ENCODE peak calls at places on chromosomes 2 and 18, in nine cellular contexts. X is A549, V is right lobe of liver, W is testis, Z is HepG2, D is breast epithelium, E is prostate gland, T is body of pancreas, U is gastrocnemius medialis. O is an unnamed sample.

GRCh38 chr2:100560431-100560830 is 2.4 kb upstream of the PDCL3 start:
- DNase-seq in X (no peak), V (no peak), W (no peak), Z (no peak), D (no peak), E (no peak), T (no peak), U (no peak), O (no peak)

GRCh38 chr2:241258505-241259160 is 56.8 kb downstream of the HDLBP start:
- DNase-seq in X (no peak), V (no peak), W (no peak), Z (no peak), D (no peak), E (no peak), T (no peak), U (no peak), O (no peak)

GRCh38 chr18:62404881-62405280 is 79.8 kb downstream of the TNFRSF11A start:
- DNase-seq in X (no peak), V (no peak), W (no peak), Z (no peak), D (no peak), E (no peak), T (no peak), U (no peak), O (no peak)

GRCh38 chr2:50711714-50712113 is 320.2 kb downstream of the NRXN1 start:
- DNase-seq in X (no peak), V (no peak), W (no peak), Z (no peak), D (no peak), E (no peak), T (no peak), U (no peak), O (no peak)

GRCh38 chr18:74378179-74378682 is 62.6 kb downstream of the C18orf63 start:
- DNase-seq in X (no peak), V (no peak), W (no peak), Z (no peak), D (no peak), E (no peak), T (no peak), U (peak; percentile 34), O (no peak)

GRCh38 chr2:86631846-86632485 is 8.3 kb upstream of the RNF103 start:
- DNase-seq in X (no peak), V (no peak), W (no peak), Z (peak; percentile 55), D (peak; percentile 54), E (peak; percentile 75), T (no peak), U (no peak), O (peak; percentile 44)

GRCh38 chr2:110157153-110157793 is 41.7 kb upstream of the MALL start:
- DNase-seq in X (peak; percentile 42), V (no peak), W (peak; percentile 28), Z (peak; percentile 65), D (no peak), E (peak; percentile 24), T (peak; percentile 26), U (no peak), O (no peak)

GRCh38 chr18:14916181-14916580 is 168.2 kb downstream of the ANKRD30B start:
- DNase-seq in X (no peak), V (no peak), W (no peak), Z (no peak), D (no peak), E (no peak), T (no peak), U (no peak), O (no peak)

GRCh38 chr2:2571301-2572198 is 240.5 kb upstream of the MYT1L start:
- DNase-seq in X (no peak), V (no peak), W (no peak), Z (no peak), D (no peak), E (no peak), T (no peak), U (no peak), O (peak; percentile 64)

GRCh38 chr2:119472749-119473148 is 41.1 kb downstream of the TMEM37 start:
- DNase-seq in X (no peak), V (no peak), W (no peak), Z (no peak), D (no peak), E (no peak), T (no peak), U (no peak), O (no peak)

GRCh38 chr18:1657888-1658287 is 753.2 kb downstream of the ADCYAP1 start:
- DNase-seq in X (no peak), V (no peak), W (no peak), Z (no peak), D (no peak), E (no peak), T (no peak), U (no peak), O (no peak)

GRCh38 chr2:36516136-36516870 is 81.7 kb downstream of the FEZ2 start:
- DNase-seq in X (no peak), V (no peak), W (no peak), Z (no peak), D (no peak), E (no peak), T (no peak), U (no peak), O (no peak)

GRCh38 chr2:116687381-116687780 is 1127.1 kb upstream of the DDX18 start:
- DNase-seq in X (no peak), V (no peak), W (no peak), Z (no peak), D (no peak), E (no peak), T (no peak), U (no peak), O (no peak)

GRCh38 chr2:75453696-75454095 is 107.0 kb downstream of the EVA1A start:
- DNase-seq in X (no peak), V (no peak), W (no peak), Z (no peak), D (no peak), E (no peak), T (no peak), U (no peak), O (no peak)

GRCh38 chr18:7946724-7947377 is 379.7 kb downstream of the PTPRM start:
- DNase-seq in X (peak; percentile 14), V (no peak), W (peak; percentile 19), Z (no peak), D (no peak), E (no peak), T (no peak), U (no peak), O (no peak)

GRCh38 chr18:79617521-79618500 is 61.8 kb upstream of the CTDP1 start:
- DNase-seq in X (no peak), V (peak; percentile 55), W (no peak), Z (no peak), D (no peak), E (no peak), T (no peak), U (no peak), O (peak; percentile 79)

GRCh38 chr2:60961457-60961856 is 56.1 kb upstream of the PEX13 start:
- DNase-seq in X (peak; percentile 4), V (no peak), W (no peak), Z (no peak), D (no peak), E (no peak), T (no peak), U (no peak), O (no peak)

GRCh38 chr2:58521803-58522602 is 280.9 kb upstream of the FANCL start:
- DNase-seq in X (no peak), V (no peak), W (no peak), Z (no peak), D (no peak), E (no peak), T (no peak), U (no peak), O (no peak)

GRCh38 chr2:42046819-42047487 is 868 bp upstream of the PKDCC start:
- DNase-seq in X (no peak), V (no peak), W (peak; percentile 59), Z (peak; percentile 58), D (no peak), E (no peak), T (no peak), U (no peak), O (no peak)

GRCh38 chr2:144449028-144449406 is 70.9 kb downstream of the ZEB2 start:
- DNase-seq in X (no peak), V (no peak), W (peak; percentile 50), Z (no peak), D (no peak), E (no peak), T (no peak), U (peak; percentile 74), O (no peak)
- TF ChIP-seq CTCF in X (peak; percentile 18), V (peak; percentile 23), W (peak; percentile 39), Z (peak; percentile 39), D (no peak), E (no peak), T (peak; percentile 8), U (peak; percentile 34), O (no peak)

GRCh38 chr2:196639180-196640030 is at the start of gene CCDC150:
- DNase-seq in X (peak; percentile 93), V (peak; percentile 97), W (peak; percentile 97), Z (peak; percentile 94), D (peak; percentile 89), E (peak; percentile 88), T (peak; percentile 94), U (peak; percentile 87), O (peak; percentile 98)
- TF ChIP-seq POLR2A in X (peak; percentile 26), V (no peak), W (no peak), Z (peak; percentile 79), D (no peak), E (peak; percentile 26), T (peak; percentile 32), U (no peak), O (no peak)

GRCh38 chr2:72914226-72915075 is 2.9 kb upstream of the EMX1 start:
- DNase-seq in X (no peak), V (no peak), W (no peak), Z (no peak), D (no peak), E (no peak), T (peak; percentile 13), U (peak; percentile 5), O (peak; percentile 66)

GRCh38 chr2:72915907-72916742 is 1.2 kb upstream of the EMX1 start:
- DNase-seq in X (peak; percentile 67), V (peak; percentile 76), W (peak; percentile 52), Z (peak; percentile 60), D (no peak), E (peak; percentile 35), T (peak; percentile 68), U (peak; percentile 18), O (peak; percentile 85)

GRCh38 chr2:72913531-72914225 is 3.6 kb upstream of the EMX1 start:
- DNase-seq in X (no peak), V (no peak), W (no peak), Z (no peak), D (no peak), E (no peak), T (no peak), U (peak; percentile 2), O (peak; percentile 68)

GRCh38 chr2:72916743-72917137 is 579 bp upstream of the EMX1 start:
- DNase-seq in X (no peak), V (no peak), W (peak; percentile 14), Z (no peak), D (no peak), E (no peak), T (peak; percentile 14), U (peak; percentile 10), O (no peak)

GRCh38 chr2:72915076-72915906 is 2.0 kb upstream of the EMX1 start:
- DNase-seq in X (no peak), V (no peak), W (peak; percentile 12), Z (no peak), D (no peak), E (no peak), T (peak; percentile 13), U (peak; percentile 8), O (peak; percentile 81)
- H3K4me3 ChIP-seq in X (peak overlapping the region; percentile 48), V (peak overlapping the region; percentile 39), W (peak overlapping the region; percentile 25), Z (peak overlapping the region; percentile 83), D (peak overlapping the region; percentile 48), E (no peak overlapping the region), T (no peak overlapping the region), U (peak overlapping the region; percentile 47), O (no peak overlapping the region)

GRCh38 chr2:96143848-96144480 is 1.3 kb downstream of the DUSP2 start:
- DNase-seq in X (no peak), V (peak; percentile 51), W (no peak), Z (no peak), D (no peak), E (no peak), T (no peak), U (no peak), O (no peak)
- TF ChIP-seq CTCF in X (no peak), V (no peak), W (no peak), Z (peak; percentile 12), D (no peak), E (peak; percentile 13), T (no peak), U (no peak), O (no peak)

O was measured in lower leg skin.